ENCODE peak calls at places on chromosomes 7 and 10, in nine cellular contexts. H, I, R, B, T, U, W, A and K are unnamed samples. For H3K36me3, the result is how much of the 10 kb centered on the place peaks cover.

GRCh38 chr7:2172311-2173183 is 60.2 kb downstream of the MAD1L1 start:
- DNase-seq in T (no peak), I (peak), W (peak), B (no peak), A (peak), U (no peak), R (no peak), H (no peak), K (no peak)

GRCh38 chr7:5396999-5397656 is 26.5 kb downstream of the TNRC18 start:
- DNase-seq in A (peak), B (peak), W (peak), I (peak), U (peak), R (peak), T (peak), H (peak), K (peak)

GRCh38 chr7:157514746-157515145 is 177.9 kb downstream of the DNAJB6 start:
- DNase-seq in W (no peak), A (no peak), U (no peak), B (no peak), R (no peak), H (no peak), I (no peak), T (no peak), K (no peak)

GRCh38 chr7:158394936-158395335 is 192.7 kb downstream of the PTPRN2 start:
- DNase-seq in H (peak), R (peak), U (no peak), B (no peak), W (no peak), T (no peak), I (peak), A (peak), K (no peak)

GRCh38 chr7:71984348-71984747 is 427.8 kb downstream of the CALN1 start:
- DNase-seq in R (no peak), T (no peak), U (no peak), B (no peak), H (no peak), W (no peak), I (no peak), A (no peak), K (no peak)

GRCh38 chr7:134362587-134363483 is 46.1 kb upstream of the SLC35B4 start:
- DNase-seq in U (no peak), H (no peak), R (no peak), T (no peak), A (no peak), W (peak), I (no peak), B (no peak), K (no peak)

GRCh38 chr10:97229322-97229721 is 43.6 kb upstream of the SLIT1 start:
- DNase-seq in T (no peak), H (no peak), I (no peak), A (peak), R (no peak), U (no peak), B (no peak), W (peak), K (no peak)

GRCh38 chr7:2654059-2654458 is 22.3 kb downstream of the TTYH3 start:
- DNase-seq in R (no peak), A (no peak), I (no peak), T (no peak), B (no peak), H (no peak), W (no peak), U (no peak), K (no peak)

GRCh38 chr7:14761506-14762296 is 140.8 kb downstream of the DGKB start:
- DNase-seq in H (peak), U (peak), I (peak), T (peak), B (no peak), W (peak), A (peak), R (no peak), K (no peak)

GRCh38 chr10:91632671-91633550 is at the start of gene PPP1R3C:
- DNase-seq in H (peak), R (no peak), T (peak), I (peak), A (no peak), W (peak), U (peak), B (no peak), K (peak)

GRCh38 chr7:82288769-82289535 is 154.6 kb downstream of the CACNA2D1 start:
- DNase-seq in W (no peak), H (no peak), A (peak), R (no peak), T (no peak), I (no peak), B (no peak), U (no peak), K (no peak)

GRCh38 chr10:46520941-46521340 is 35.5 kb downstream of the GPRIN2 start:
- DNase-seq in T (no peak), I (peak), H (peak), B (no peak), W (peak), R (no peak), A (peak), U (peak), K (peak)

GRCh38 chr10:10149899-10150298 is 867.8 kb upstream of the CELF2 start:
- DNase-seq in W (no peak), H (no peak), U (no peak), A (no peak), B (no peak), I (no peak), R (no peak), T (no peak), K (no peak)

GRCh38 chr7:72183835-72184234 is 228.3 kb downstream of the CALN1 start:
- DNase-seq in R (peak), H (no peak), A (peak), B (peak), I (no peak), T (no peak), U (no peak), W (no peak), K (no peak)

GRCh38 chr7:95481768-95482167 is 4.0 kb upstream of the ASB4 start:
- DNase-seq in B (no peak), U (no peak), I (no peak), A (no peak), R (no peak), T (no peak), W (no peak), H (no peak), K (no peak)

GRCh38 chr7:23218196-23218595 is 28.4 kb upstream of the GPNMB start:
- DNase-seq in H (no peak), I (no peak), A (no peak), T (no peak), W (no peak), R (no peak), U (no peak), B (no peak), K (no peak)

GRCh38 chr10:29635711-29636144 is 957 bp upstream of the SVIL start:
- DNase-seq in H (no peak), U (no peak), W (no peak), A (no peak), B (no peak), T (no peak), R (no peak), I (no peak), K (no peak)

GRCh38 chr10:130652964-130653578 is 516.9 kb downstream of the GLRX3 start:
- DNase-seq in I (no peak), R (no peak), B (no peak), H (no peak), A (no peak), T (no peak), U (no peak), W (no peak), K (no peak)

GRCh38 chr10:69467928-69468770 is 16.9 kb downstream of the TSPAN15 start:
- DNase-seq in U (no peak), R (no peak), A (no peak), I (no peak), B (no peak), T (no peak), W (no peak), H (no peak), K (no peak)

GRCh38 chr10:50577681-50578350 is 45.9 kb downstream of the SGMS1 start:
- DNase-seq in B (no peak), T (no peak), U (no peak), H (no peak), W (peak), I (peak), R (peak), A (peak), K (no peak)

GRCh38 chr10:1154531-1154930 is 98.3 kb downstream of the WDR37 start:
- DNase-seq in U (no peak), H (no peak), I (no peak), T (no peak), W (no peak), R (no peak), A (no peak), B (no peak), K (no peak)

GRCh38 chr7:106367018-106367420 is 82.2 kb upstream of the NAMPT start:
- DNase-seq in B (no peak), W (peak), I (no peak), H (no peak), T (no peak), A (peak), R (peak), U (no peak), K (no peak)

GRCh38 chr10:28627102-28627501 is 50.2 kb upstream of the BAMBI start:
- DNase-seq in I (no peak), T (no peak), H (no peak), W (no peak), A (no peak), B (no peak), U (no peak), R (no peak), K (no peak)

GRCh38 chr10:1257226-1257625 is 201.0 kb downstream of the WDR37 start:
- DNase-seq in H (no peak), T (no peak), A (no peak), B (no peak), W (no peak), U (no peak), I (no peak), R (no peak), K (no peak)

GRCh38 chr10:48377751-48378585 is 71.5 kb downstream of the MAPK8 start:
- DNase-seq in R (no peak), B (no peak), I (no peak), A (peak), U (no peak), W (no peak), T (no peak), H (no peak), K (no peak)

GRCh38 chr7:78779788-78780187 is 673.7 kb downstream of the MAGI2 start:
- DNase-seq in T (no peak), W (no peak), H (no peak), U (no peak), I (no peak), R (no peak), B (no peak), A (no peak), K (no peak)

GRCh38 chr10:125628251-125629049 is 54.5 kb downstream of the TEX36 start:
- DNase-seq in U (no peak), T (no peak), R (no peak), B (no peak), H (no peak), I (no peak), A (no peak), W (no peak), K (no peak)

GRCh38 chr10:74620626-74621025 is 205.8 kb upstream of the KAT6B start:
- DNase-seq in A (no peak), R (no peak), U (no peak), T (no peak), I (no peak), H (no peak), B (no peak), W (no peak), K (no peak)

GRCh38 chr7:158782638-158783490 is 46.4 kb downstream of the ESYT2 start:
- DNase-seq in T (peak), B (no peak), W (peak), R (no peak), I (peak), A (peak), U (peak), H (peak), K (no peak)

GRCh38 chr10:79321951-79322350 is 25.3 kb upstream of the PPIF start:
- DNase-seq in R (no peak), I (no peak), W (no peak), T (no peak), U (no peak), B (no peak), A (peak), H (no peak), K (no peak)

GRCh38 chr10:79322616-79323566 is 24.4 kb upstream of the PPIF start:
- DNase-seq in B (no peak), U (peak), I (peak), W (peak), T (peak), R (no peak), H (no peak), A (peak), K (peak)

GRCh38 chr10:79321494-79321882 is 25.8 kb upstream of the PPIF start:
- DNase-seq in T (no peak), B (no peak), W (no peak), U (peak), I (no peak), H (no peak), R (no peak), A (no peak), K (peak)

GRCh38 chr10:79319372-79319771 is 27.9 kb upstream of the PPIF start:
- DNase-seq in I (no peak), T (no peak), A (no peak), W (no peak), H (no peak), B (no peak), R (no peak), U (no peak), K (peak)

DNA sequence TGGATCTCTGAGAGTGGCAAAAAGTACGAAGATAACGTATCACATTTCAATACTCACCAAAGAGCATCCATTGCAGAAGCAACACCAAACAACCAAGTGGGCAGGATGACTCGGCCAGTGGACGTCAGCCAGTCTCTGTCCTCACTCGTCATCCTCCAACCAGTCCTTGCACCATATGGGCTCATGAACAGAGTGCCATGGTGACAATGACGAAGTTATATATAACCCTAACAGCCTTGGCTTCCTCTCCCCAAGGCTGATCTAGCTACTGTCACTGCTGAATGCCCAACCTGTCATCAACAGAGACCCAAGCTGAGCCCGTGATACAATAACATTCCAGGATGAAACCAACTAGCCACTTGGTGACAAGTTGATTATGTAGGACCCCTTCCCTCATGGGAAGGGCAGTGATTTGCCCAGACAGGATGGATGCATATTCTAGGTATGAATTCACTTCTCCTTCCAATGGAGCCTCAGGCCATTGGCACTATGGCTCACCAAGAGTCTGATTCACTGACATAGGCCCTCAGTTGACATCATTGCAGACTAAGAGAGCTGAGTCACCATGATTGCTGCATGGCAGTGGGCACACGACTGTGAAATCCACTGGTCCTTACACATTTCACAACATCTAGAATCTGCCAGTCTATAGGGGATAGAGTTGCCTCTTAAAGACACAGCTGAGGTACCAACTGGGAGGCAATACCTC is 26.3 kb upstream of the PPIF start:
- DNase-seq in H (no peak), A (peak), B (no peak), I (no peak), U (peak), R (no peak), T (no peak), W (peak), K (no peak)
- TF ChIP-seq CTCF in H (no peak), A (no peak), B (no peak), I (no peak), U (no peak), R (no peak), T (no peak), W (no peak), K (no peak)

DNA sequence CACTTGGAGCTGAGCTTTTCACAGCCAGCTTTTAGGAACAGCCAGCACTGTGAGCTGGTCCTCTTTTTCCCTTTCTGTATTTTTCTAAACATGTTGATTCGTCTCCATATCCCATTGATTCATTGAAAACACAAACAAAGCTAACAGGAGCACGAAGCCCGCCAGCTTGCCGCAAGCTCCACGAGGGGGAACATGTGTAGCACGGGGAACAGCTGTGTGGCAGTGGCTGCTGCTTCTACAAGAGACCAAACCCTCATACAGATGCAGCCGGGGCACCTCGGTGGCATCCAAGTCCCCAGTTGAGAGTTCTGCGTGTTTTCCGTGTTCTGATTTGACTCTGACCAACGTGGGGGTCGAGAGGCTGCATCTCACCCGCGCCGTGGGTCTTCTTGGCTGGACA is 80.8 kb upstream of the SH2B2 start:
- DNase-seq in W (no peak), I (no peak), U (no peak), T (no peak), A (no peak), B (no peak), R (no peak), H (no peak), K (no peak)
- H3K36me3 ChIP-seq in W (under half), I (under half), U (half or more), T (under half), A (under half), B (under half), R (half or more), H (half or more), K (under half)

DNA sequence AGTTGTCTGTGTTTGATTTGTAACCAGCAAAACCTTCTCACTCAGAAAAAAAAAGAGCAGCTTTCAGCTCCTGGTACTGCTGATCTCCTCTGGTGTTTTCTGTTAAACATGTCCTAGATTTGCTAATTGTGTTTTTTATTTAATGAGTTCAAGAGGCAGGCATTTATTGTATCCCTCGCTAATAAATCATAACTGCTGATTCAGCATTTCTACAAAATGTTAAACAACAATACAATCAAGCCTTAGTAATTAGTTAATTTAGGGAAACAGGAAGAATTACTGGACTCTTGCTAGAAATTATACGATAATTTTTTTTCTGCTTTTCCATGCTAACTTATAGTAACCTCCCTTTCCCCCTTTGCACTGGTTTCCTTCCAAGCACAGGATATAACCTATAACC is 66.8 kb upstream of the NRP1 start:
- DNase-seq in H (no peak), T (no peak), R (no peak), B (no peak), I (no peak), U (no peak), W (no peak), A (no peak), K (no peak)
- TF ChIP-seq CTCF in H (no peak), T (no peak), R (no peak), B (no peak), I (no peak), U (no peak), W (no peak), A (no peak), K (no peak)

DNA sequence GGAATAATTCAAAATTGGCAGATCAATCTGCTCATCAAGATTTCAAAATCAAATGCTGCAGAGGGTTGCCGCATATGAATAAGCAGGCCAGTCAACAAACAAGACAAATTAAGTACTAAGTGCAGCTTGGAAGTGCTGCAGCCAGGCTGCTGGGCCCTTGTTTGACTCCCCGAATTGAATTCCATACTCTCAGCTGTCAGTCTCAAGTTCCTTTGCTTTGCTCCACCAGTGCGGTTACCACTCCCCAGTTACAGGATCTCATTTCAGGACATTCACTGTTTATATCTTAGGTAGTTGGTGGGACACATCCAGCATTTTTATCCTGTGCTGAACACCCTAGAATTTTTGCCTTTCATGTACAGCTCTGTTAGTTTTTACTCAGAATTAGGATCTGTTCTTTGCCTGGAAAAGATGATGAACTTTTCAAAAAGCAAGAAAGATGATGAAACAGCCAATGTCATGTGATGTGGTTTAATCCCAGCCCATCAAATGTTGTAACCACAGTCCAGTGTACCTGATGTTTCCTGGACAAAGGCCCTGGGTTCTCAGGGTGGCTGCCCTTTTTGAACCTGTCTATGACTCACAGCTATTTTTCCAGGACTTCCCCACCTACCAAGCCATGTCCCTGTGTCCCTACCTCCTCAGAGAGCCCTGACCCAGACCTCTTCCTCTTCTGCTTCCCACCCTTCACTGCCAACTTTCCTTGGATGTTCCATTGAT is 149.7 kb downstream of the NOC3L start:
- DNase-seq in I (peak), T (peak), H (no peak), B (peak), R (no peak), W (peak), U (no peak), A (no peak), K (no peak)
- H3K36me3 ChIP-seq in I (under half), T (under half), H (under half), B (under half), R (under half), W (under half), U (under half), A (under half), K (under half)

DNA sequence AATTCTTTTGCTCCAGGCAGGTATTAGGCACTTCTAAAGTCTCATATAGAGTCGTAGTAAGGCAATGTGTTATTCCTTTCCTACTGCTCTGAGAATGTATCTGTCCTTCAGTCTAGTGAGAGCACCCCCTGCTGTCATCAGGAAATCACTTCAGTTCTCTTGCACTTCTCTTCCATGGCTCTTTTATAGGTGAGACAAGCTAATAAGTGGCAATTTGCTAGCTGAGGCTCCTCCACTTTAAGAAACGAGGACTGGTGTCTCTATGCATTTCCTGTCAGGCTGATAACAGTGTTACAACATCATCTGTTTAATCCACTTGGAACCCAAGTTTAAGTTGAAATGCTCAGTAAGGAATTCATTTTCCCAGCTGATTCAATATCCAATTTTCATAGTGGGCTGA is 350.6 kb downstream of the TFEC start:
- DNase-seq in W (peak), T (no peak), U (no peak), H (no peak), I (peak), A (peak), B (peak), R (peak), K (no peak)
- TF ChIP-seq CTCF in W (peak), T (peak), U (peak), H (peak), I (peak), A (peak), B (peak), R (peak), K (peak)

GRCh38 chr7:149010451-149010850 is 17.9 kb downstream of the PDIA4 start:
- DNase-seq in T (no peak), W (no peak), A (no peak), R (no peak), H (no peak), I (no peak), U (no peak), B (no peak), K (no peak)
- H3K36me3 ChIP-seq in T (under half), W (under half), A (half or more), R (half or more), H (half or more), I (under half), U (half or more), B (half or more), K (under half)

GRCh38 chr7:142739927-142740492 is 9.3 kb upstream of the PRSS1 start:
- DNase-seq in W (no peak), T (no peak), B (peak), H (no peak), U (no peak), I (no peak), A (peak), R (peak), K (no peak)
- TF ChIP-seq CTCF in W (no peak), T (no peak), B (no peak), H (no peak), U (no peak), I (no peak), A (peak), R (peak), K (no peak)